ENCODE peak calls at places on chromosomes 4 and X, in four cellular contexts. One of them, this sample, is unnamed.

GRCh38 chr4:138875886-138876608 is 139.5 kb upstream of the NOCT start:
- DNase-seq in coronary artery: no peak
- DNase-seq in K562: no peak
- DNase-seq in hepatocyte: no peak
- DNase-seq in this sample: peak; percentile 77

GRCh38 chr4:185384877-185385465 is 10.8 kb downstream of the LRP2BP start:
- DNase-seq in K562: peak; percentile 67
- DNase-seq in hepatocyte: no peak
- DNase-seq in coronary artery: no peak
- DNase-seq in this sample: no peak

GRCh38 chr4:1512738-1513660 is 106.8 kb upstream of the NKX1-1 start:
- DNase-seq in hepatocyte: peak; percentile 87
- DNase-seq in coronary artery: no peak
- DNase-seq in K562: peak; percentile 57
- DNase-seq in this sample: no peak

GRCh38 chrX:47643926-47644325 is 6.4 kb downstream of the ELK1 start:
- DNase-seq in hepatocyte: no peak
- DNase-seq in K562: no peak
- DNase-seq in coronary artery: no peak
- DNase-seq in this sample: no peak

GRCh38 chr4:182111586-182111985 is 131.6 kb upstream of the TENM3 start:
- DNase-seq in hepatocyte: peak; percentile 23
- DNase-seq in K562: no peak
- DNase-seq in coronary artery: no peak
- DNase-seq in this sample: no peak

GRCh38 chr4:173189117-173189693 is 20.6 kb downstream of the GALNT7 start:
- DNase-seq in K562: no peak
- DNase-seq in hepatocyte: no peak
- DNase-seq in coronary artery: no peak
- DNase-seq in this sample: peak; percentile 35

GRCh38 chr4:152831416-152831815 is 51.7 kb downstream of the ARFIP1 start:
- DNase-seq in coronary artery: no peak
- DNase-seq in hepatocyte: no peak
- DNase-seq in K562: no peak
- DNase-seq in this sample: no peak

GRCh38 chr4:76744253-76744921 is 153.6 kb downstream of the SOWAHB start:
- DNase-seq in hepatocyte: no peak
- DNase-seq in K562: no peak
- DNase-seq in coronary artery: no peak
- DNase-seq in this sample: peak; percentile 61

GRCh38 chr4:108169639-108170038 is 907 bp upstream of the LEF1 start:
- DNase-seq in coronary artery: no peak
- DNase-seq in hepatocyte: no peak
- DNase-seq in K562: no peak
- DNase-seq in this sample: no peak

GRCh38 chr4:162422312-162422711 is 258.5 kb upstream of the FSTL5 start:
- DNase-seq in K562: no peak
- DNase-seq in coronary artery: no peak
- DNase-seq in hepatocyte: peak; percentile 23
- DNase-seq in this sample: no peak

GRCh38 chr4:122005064-122005755 is 53.4 kb upstream of the TRPC3 start:
- DNase-seq in coronary artery: no peak
- DNase-seq in hepatocyte: no peak
- DNase-seq in K562: no peak
- DNase-seq in this sample: peak; percentile 56

GRCh38 chr4:122007016-122007415 is 55.2 kb upstream of the TRPC3 start:
- DNase-seq in coronary artery: no peak
- DNase-seq in hepatocyte: no peak
- DNase-seq in K562: no peak
- DNase-seq in this sample: no peak

GRCh38 chr4:121998024-121998423 is 46.2 kb upstream of the TRPC3 start:
- DNase-seq in hepatocyte: no peak
- DNase-seq in coronary artery: no peak
- DNase-seq in K562: no peak
- DNase-seq in this sample: no peak

GRCh38 chr4:122000849-122001248 is 49.0 kb upstream of the TRPC3 start:
- DNase-seq in hepatocyte: no peak
- DNase-seq in K562: no peak
- DNase-seq in coronary artery: no peak
- DNase-seq in this sample: no peak

GRCh38 chr4:122003335-122003734 is 51.5 kb upstream of the TRPC3 start:
- DNase-seq in coronary artery: no peak
- DNase-seq in K562: peak; percentile 81
- DNase-seq in hepatocyte: peak; percentile 59
- DNase-seq in this sample: peak; percentile 22
- TF ChIP-seq CTCF in coronary artery: no peak
- TF ChIP-seq CTCF in K562: peak; percentile 75
- TF ChIP-seq CTCF in hepatocyte: peak; percentile 35
- TF ChIP-seq CTCF in this sample: peak; percentile 55

GRCh38 chrX:133412246-133412645 is 3.0 kb downstream of the GPC4 start:
- DNase-seq in hepatocyte: no peak
- DNase-seq in K562: no peak
- DNase-seq in coronary artery: no peak
- DNase-seq in this sample: peak; percentile 29
- H3K27ac ChIP-seq in hepatocyte: no peak overlapping the region
- H3K27ac ChIP-seq in K562: no peak overlapping the region
- H3K27ac ChIP-seq in coronary artery: no peak overlapping the region
- H3K27ac ChIP-seq in this sample: no peak overlapping the region

DNA sequence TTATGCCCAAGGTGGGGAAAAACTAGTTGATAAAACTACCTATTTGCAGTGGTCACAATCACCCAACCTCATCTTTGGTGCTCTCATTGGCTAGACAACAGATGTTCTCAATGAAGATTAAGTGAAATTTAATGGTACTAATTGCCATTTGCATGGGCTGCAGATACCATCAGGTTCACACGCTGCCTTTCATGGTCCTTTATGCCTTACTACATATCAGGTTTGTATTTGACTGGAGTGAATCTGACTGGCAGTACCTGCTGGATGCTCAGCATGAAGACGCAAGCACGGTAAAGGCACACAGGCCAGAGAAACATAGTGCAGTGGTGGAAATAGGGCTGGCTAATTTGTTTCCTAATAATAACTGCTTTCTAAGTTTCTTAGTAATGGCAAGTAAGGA is 48.3 kb downstream of the DCX start:
- DNase-seq in coronary artery: no peak
- DNase-seq in K562: no peak
- DNase-seq in hepatocyte: no peak
- DNase-seq in this sample: no peak
- TF ChIP-seq CTCF in coronary artery: no peak
- TF ChIP-seq CTCF in K562: no peak
- TF ChIP-seq CTCF in hepatocyte: no peak
- TF ChIP-seq CTCF in this sample: no peak

GRCh38 chr4:156111706-156112105 is 158.0 kb upstream of the CTSO start:
- DNase-seq in coronary artery: no peak
- DNase-seq in hepatocyte: no peak
- DNase-seq in K562: no peak
- DNase-seq in this sample: no peak
- H3K27ac ChIP-seq in coronary artery: no peak overlapping the region
- H3K27ac ChIP-seq in hepatocyte: no peak overlapping the region
- H3K27ac ChIP-seq in K562: no peak overlapping the region
- H3K27ac ChIP-seq in this sample: no peak overlapping the region

GRCh38 chr4:127997534-127998388 is 32.6 kb downstream of the ABHD18 start:
- DNase-seq in K562: no peak
- DNase-seq in hepatocyte: no peak
- DNase-seq in coronary artery: no peak
- DNase-seq in this sample: no peak
- TF ChIP-seq CTCF in K562: no peak
- TF ChIP-seq CTCF in hepatocyte: no peak
- TF ChIP-seq CTCF in coronary artery: no peak
- TF ChIP-seq CTCF in this sample: no peak

DNA sequence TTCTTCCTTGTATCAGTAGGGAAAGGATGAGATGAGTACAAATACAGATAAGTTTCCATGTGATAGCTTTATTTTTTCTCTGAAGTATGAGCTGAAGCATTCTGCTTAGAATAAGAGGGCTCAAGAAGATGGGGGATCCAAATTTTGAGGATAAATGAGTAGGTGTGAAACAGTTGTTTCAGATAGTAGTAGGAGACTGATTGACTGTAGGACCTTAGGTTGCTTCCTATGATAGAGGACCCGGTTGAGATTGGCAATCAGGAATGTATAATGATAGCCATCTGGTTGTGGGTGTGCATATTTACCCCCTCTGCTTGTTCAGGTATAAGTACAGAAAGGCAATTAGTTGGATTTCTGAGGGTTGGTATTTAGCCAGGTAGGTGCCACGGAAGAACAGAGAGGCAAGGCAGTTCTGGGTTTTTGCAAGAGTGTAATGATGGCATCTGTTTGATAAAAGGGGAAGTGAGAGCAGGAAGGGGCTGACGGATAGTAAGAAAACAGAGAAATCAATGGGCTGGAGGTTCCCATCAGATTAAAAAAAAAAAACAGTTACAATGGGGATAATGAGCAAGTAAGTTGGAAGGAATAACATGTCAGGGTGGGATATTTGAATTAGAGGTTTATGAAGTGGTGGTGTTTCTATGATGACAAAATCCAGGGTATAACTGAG is 13.7 kb downstream of the OCRL start:
- DNase-seq in hepatocyte: no peak
- DNase-seq in K562: no peak
- DNase-seq in coronary artery: no peak
- DNase-seq in this sample: no peak
- H3K27ac ChIP-seq in hepatocyte: no peak overlapping the region
- H3K27ac ChIP-seq in K562: no peak overlapping the region
- H3K27ac ChIP-seq in coronary artery: no peak overlapping the region
- H3K27ac ChIP-seq in this sample: no peak overlapping the region

GRCh38 chr4:90292438-90292837 is 165.2 kb downstream of the CCSER1 start:
- DNase-seq in coronary artery: no peak
- DNase-seq in hepatocyte: no peak
- DNase-seq in K562: no peak
- DNase-seq in this sample: no peak

GRCh38 chr4:90293320-90293719 is 166.1 kb downstream of the CCSER1 start:
- DNase-seq in coronary artery: no peak
- DNase-seq in hepatocyte: no peak
- DNase-seq in K562: no peak
- DNase-seq in this sample: no peak
- TF ChIP-seq CTCF in coronary artery: no peak
- TF ChIP-seq CTCF in hepatocyte: peak; percentile 89
- TF ChIP-seq CTCF in K562: no peak
- TF ChIP-seq CTCF in this sample: peak; percentile 33

DNA sequence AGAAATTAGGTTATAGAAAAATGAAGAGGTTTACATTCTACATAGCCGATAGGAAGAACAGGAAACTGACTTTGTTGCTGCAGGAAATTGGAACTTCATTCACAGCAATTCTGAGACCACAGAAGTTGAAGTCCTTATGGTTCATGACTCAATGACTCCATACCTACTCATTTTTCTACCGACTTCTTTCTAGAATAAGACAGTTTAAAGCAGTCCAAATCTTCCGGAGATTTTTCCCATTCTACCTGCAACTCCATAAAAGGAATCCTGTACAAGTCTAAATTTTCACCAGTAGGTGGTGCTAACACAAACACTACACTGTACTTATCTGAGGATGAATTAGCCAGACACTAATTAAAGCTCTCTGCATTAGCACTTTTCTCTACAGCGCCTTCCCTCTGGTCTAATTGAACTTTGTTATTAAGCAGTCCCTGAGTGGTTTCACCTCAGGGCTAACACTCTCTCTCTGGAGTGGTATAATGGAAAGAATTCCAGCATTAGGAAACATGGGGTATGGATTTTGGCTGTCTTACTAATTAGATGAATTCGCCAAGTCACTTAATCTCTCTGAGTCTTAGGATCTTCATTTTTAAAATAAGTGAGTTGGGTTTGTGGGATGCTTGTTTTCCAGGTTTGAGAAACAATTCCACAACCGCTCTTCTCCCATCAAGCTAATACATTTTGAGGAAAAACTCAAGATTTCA is 167.9 kb downstream of the SMIM20 start:
- DNase-seq in hepatocyte: peak; percentile 66
- DNase-seq in K562: peak; percentile 57
- DNase-seq in coronary artery: no peak
- DNase-seq in this sample: no peak
- H3K27ac ChIP-seq in hepatocyte: no peak overlapping the region
- H3K27ac ChIP-seq in K562: no peak overlapping the region
- H3K27ac ChIP-seq in coronary artery: no peak overlapping the region
- H3K27ac ChIP-seq in this sample: no peak overlapping the region